ENCODE peak calls at places on chromosomes 13 and 19, in seven cellular contexts. Q is CD8-positive, alpha-beta T cell; H is AG04450; A is left lung; S is heart right ventricle; Y is ascending aorta; V is RWPE1. R is an unnamed sample.

GRCh38 chr19:1277061-1277460 is 1.7 kb downstream of the FAM174C start:
- DNase-seq in V (no peak), Y (no peak), Q (no peak), A (no peak), H (no peak), S (peak; percentile 18), R (no peak)

GRCh38 chr13:110471833-110472162 is 89.7 kb downstream of the RAB20 start:
- DNase-seq in Q (no peak), S (peak; percentile 35), H (no peak), A (peak; percentile 88), V (no peak), Y (peak; percentile 78), R (no peak)

GRCh38 chr19:2132731-2133490 is 18.5 kb downstream of the AP3D1 start:
- DNase-seq in Y (no peak), H (no peak), S (peak; percentile 30), Q (no peak), V (no peak), A (no peak), R (no peak)

GRCh38 chr13:27262546-27262945 is 8.1 kb upstream of the RASL11A start:
- DNase-seq in S (no peak), Q (no peak), V (no peak), Y (no peak), A (no peak), H (no peak), R (no peak)

GRCh38 chr13:99307648-99308339 is 595 bp upstream of the GPR183 start:
- DNase-seq in S (no peak), A (peak; percentile 75), Q (peak; percentile 50), H (no peak), Y (peak; percentile 75), V (peak; percentile 21), R (no peak)

GRCh38 chr19:21603431-21604153 is 98.2 kb downstream of the ZNF429 start:
- DNase-seq in A (no peak), V (no peak), S (no peak), H (no peak), Q (no peak), Y (no peak), R (no peak)

GRCh38 chr13:110138009-110138699 is 168.8 kb downstream of the COL4A1 start:
- DNase-seq in H (no peak), Q (peak; percentile 34), V (peak; percentile 90), Y (peak; percentile 94), S (peak; percentile 60), A (peak; percentile 81), R (peak; percentile 64)

GRCh38 chr19:1799695-1800342 is 12.3 kb downstream of the ATP8B3 start:
- DNase-seq in Y (no peak), S (no peak), H (no peak), V (no peak), A (no peak), Q (no peak), R (no peak)

GRCh38 chr13:36840718-36841250 is 21.8 kb downstream of the RFXAP start:
- DNase-seq in A (no peak), V (no peak), H (no peak), S (no peak), Q (no peak), Y (no peak), R (no peak)

GRCh38 chr19:45154064-45154827 is 6.5 kb downstream of the NKPD1 start:
- DNase-seq in S (no peak), Y (no peak), Q (no peak), A (no peak), V (no peak), H (no peak), R (no peak)

GRCh38 chr19:12939292-12939606 is 840 bp downstream of the CALR start:
- DNase-seq in V (no peak), Q (no peak), Y (no peak), H (no peak), S (no peak), A (no peak), R (no peak)

GRCh38 chr13:97004096-97004876 is 10.0 kb upstream of the OXGR1 start:
- DNase-seq in Y (no peak), S (no peak), V (no peak), H (peak; percentile 18), A (no peak), Q (no peak), R (no peak)

GRCh38 chr19:42207767-42208259 is 9.7 kb downstream of the DEDD2 start:
- DNase-seq in S (no peak), Q (peak; percentile 50), Y (no peak), H (peak; percentile 49), A (peak; percentile 57), V (peak; percentile 71), R (no peak)

GRCh38 chr13:109576331-109576813 is 210.0 kb downstream of the IRS2 start:
- DNase-seq in Y (no peak), S (no peak), Q (no peak), A (no peak), V (no peak), H (no peak), R (no peak)

GRCh38 chr13:62250501-62251175 is 835.0 kb upstream of the PCDH20 start:
- DNase-seq in H (no peak), Y (no peak), Q (no peak), A (no peak), S (no peak), V (no peak), R (no peak)

GRCh38 chr19:4140237-4140711 is 13.2 kb upstream of the CREB3L3 start:
- DNase-seq in V (peak; percentile 81), Y (no peak), S (no peak), A (no peak), Q (no peak), H (peak; percentile 44), R (peak; percentile 18)

GRCh38 chr13:19861762-19862161 is 1.7 kb downstream of the ZMYM5 start:
- DNase-seq in H (no peak), Q (no peak), V (no peak), A (no peak), Y (no peak), S (no peak), R (no peak)

GRCh38 chr13:94776956-94777355 is 64.6 kb upstream of the SOX21 start:
- DNase-seq in Y (no peak), V (no peak), A (no peak), H (no peak), S (no peak), Q (no peak), R (no peak)

GRCh38 chr19:39514840-39515550 is at the start of gene SELENOV:
- DNase-seq in S (no peak), Q (no peak), H (no peak), A (no peak), V (no peak), Y (no peak), R (peak; percentile 11)

GRCh38 chr19:57314146-57314545 is 6.1 kb upstream of the ZNF543 start:
- DNase-seq in A (no peak), Y (no peak), Q (no peak), S (no peak), V (no peak), H (no peak), R (no peak)

GRCh38 chr19:51002542-51003311 is 1.3 kb upstream of the KLK8 start:
- DNase-seq in V (peak; percentile 94), S (no peak), A (no peak), H (no peak), Y (no peak), Q (no peak), R (no peak)

GRCh38 chr13:43487885-43488284 is 298.9 kb downstream of the ENOX1 start:
- DNase-seq in Y (no peak), Q (no peak), H (no peak), V (no peak), S (no peak), A (no peak), R (no peak)

DNA sequence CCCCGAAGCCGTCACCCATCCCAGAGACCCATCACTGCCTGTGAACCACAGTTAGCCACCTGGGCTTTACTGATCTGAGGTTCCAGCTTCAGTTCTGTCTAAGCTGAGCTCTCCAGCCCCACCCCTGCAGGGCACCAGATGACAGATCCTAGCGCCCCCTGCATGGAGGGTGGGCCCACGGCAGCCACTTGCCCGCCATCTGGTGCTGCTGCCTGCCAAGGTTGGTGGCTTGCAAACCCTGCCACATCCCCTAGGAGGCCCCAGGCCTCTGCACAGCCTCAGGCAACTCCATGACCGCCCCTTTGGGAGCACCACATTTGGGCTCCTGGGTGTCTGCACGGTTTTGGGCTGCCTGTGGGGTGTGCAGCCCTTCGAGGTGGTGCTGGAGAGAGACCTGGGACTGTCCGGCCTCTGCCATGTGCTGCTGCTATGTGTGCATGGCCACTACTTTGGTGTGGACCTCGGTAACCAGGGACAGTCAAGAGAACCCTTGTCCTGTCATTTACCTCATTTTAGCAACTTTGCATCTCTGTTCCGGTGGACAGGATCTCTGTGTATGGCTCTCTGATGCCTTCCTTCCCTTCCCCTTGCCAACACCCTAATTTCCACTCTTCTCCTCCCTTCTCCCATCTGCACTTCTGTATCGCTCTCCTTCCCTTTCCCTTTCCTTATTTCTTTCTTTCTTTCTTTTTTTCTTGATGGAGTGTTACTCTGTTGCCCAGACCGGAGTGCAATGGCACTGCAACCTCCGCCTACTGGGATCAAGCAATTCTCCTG is 17.4 kb upstream of the SDHAF1 start:
- DNase-seq in Y (no peak), H (no peak), V (no peak), Q (peak; percentile 39), S (no peak), A (no peak), R (no peak)
- H3K27ac ChIP-seq in Y (no peak overlapping the region), H (no peak overlapping the region), V (no peak overlapping the region), Q (no peak overlapping the region), S (no peak overlapping the region), A (no peak overlapping the region), R (no peak overlapping the region)

GRCh38 chr13:33261426-33262068 is 24.0 kb downstream of the STARD13 start:
- DNase-seq in S (no peak), A (no peak), V (no peak), Q (no peak), H (no peak), Y (no peak), R (no peak)
- H3K27ac ChIP-seq in S (peak overlapping the region; percentile 32), A (peak overlapping the region; percentile 31), V (peak overlapping the region; percentile 72), Q (no peak overlapping the region), H (peak overlapping the region; percentile 22), Y (no peak overlapping the region), R (no peak overlapping the region)

DNA sequence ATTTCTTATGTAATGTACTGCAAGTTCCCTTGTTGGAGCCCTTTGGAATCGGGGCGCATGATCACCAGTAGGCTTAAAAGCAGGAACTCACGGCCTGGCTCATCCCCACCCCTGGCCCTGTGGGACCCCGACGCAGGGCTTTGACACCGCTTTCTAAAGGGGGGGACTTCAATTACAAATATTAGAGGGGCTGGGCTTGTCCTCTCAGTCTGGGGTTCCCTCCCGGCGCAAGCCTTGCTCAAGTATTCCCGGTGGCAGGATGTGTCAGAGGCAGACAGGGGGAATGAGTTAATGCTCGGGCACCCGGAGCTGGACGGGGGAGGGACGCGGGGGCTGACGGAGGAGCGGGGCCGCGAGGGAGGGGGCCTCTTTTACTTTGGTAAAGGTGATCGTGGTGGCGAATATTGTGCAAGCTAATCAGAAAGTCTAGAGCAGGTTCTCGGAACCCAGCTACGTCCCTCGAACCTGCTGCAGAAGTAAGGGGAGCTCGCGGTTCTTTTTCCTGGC is 1.2 kb downstream of the FGF14 start:
- DNase-seq in A (no peak), S (peak; percentile 27), H (no peak), Y (peak; percentile 67), Q (no peak), V (peak; percentile 26), R (peak; percentile 3)
- H3K27ac ChIP-seq in A (no peak overlapping the region), S (peak overlapping the region; percentile 52), H (no peak overlapping the region), Y (no peak overlapping the region), Q (no peak overlapping the region), V (no peak overlapping the region), R (no peak overlapping the region)

DNA sequence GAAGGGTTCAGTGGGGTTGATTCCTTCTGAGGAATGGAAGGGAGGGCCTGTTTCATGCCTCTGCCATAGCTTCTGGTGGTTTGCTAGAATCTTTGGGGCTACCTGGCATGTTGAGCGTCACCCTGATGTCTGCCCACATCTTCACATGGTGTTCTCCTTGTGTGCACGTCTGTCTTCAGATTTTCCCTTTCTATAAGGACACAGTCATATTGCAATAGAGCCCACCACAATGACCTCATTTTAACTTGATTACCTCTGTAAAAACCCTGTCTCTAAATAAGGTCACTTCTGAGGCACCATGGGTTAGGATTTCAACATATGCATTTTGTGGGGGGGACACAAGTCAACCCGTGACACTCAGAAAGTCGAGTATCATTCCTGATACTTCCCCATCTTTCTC is 257.9 kb downstream of the COG6 start:
- DNase-seq in V (no peak), A (no peak), Y (no peak), H (no peak), S (no peak), Q (no peak), R (no peak)
- H3K27ac ChIP-seq in V (no peak overlapping the region), A (no peak overlapping the region), Y (no peak overlapping the region), H (no peak overlapping the region), S (no peak overlapping the region), Q (no peak overlapping the region), R (no peak overlapping the region)